ENCODE peak calls at places on chromosomes 11 and 22, in six cellular contexts. U is thoracic aorta; M is hippocampal formation; B is stimulated activated CD8-positive, alpha-beta memory T cell treated with anti-CD3 and anti-CD28 coated beads, Interleukin-7, amount 100 ng/mL, for 48 hours; A is activated CD4-positive, alpha-beta T cell treated with anti-CD3 and anti-CD28 coated beads, Interleukin-2, amount 10 ng/mL, durations not matched to agents 7 days and 5 days; R is heart right ventricle. C is an unnamed sample.

GRCh38 chr11:64206457-64207246 is at the start of gene FERMT3:
- DNase-seq in B (peak; percentile 69), U (no peak), M (no peak), A (peak; percentile 86), R (peak; percentile 64), C (no peak)

GRCh38 chr11:128415539-128415938 is 171.8 kb downstream of the ETS1 start:
- DNase-seq in U (no peak), A (no peak), R (no peak), M (no peak), B (no peak), C (no peak)

GRCh38 chr11:45924036-45924915 is 1.8 kb downstream of the LARGE2 start:
- DNase-seq in B (no peak), R (no peak), A (no peak), U (no peak), M (no peak), C (no peak)

GRCh38 chr11:66324626-66325025 is 7.8 kb upstream of the CD248 start:
- DNase-seq in A (no peak), M (no peak), R (no peak), U (no peak), B (no peak), C (no peak)

GRCh38 chr11:70431611-70432010 is 33.3 kb downstream of the CTTN start:
- DNase-seq in R (no peak), A (no peak), M (no peak), U (no peak), B (no peak), C (no peak)

GRCh38 chr11:69209421-69209820 is 53.7 kb downstream of the SMIM38 start:
- DNase-seq in A (no peak), M (no peak), R (no peak), U (no peak), B (no peak), C (no peak)

GRCh38 chr11:69699213-69699612 is 4.6 kb downstream of the FGF19 start:
- DNase-seq in R (peak; percentile 32), M (no peak), U (no peak), B (no peak), A (no peak), C (peak; percentile 21)

GRCh38 chr11:70860855-70861254 is 391.5 kb downstream of the SHANK2 start:
- DNase-seq in A (no peak), U (no peak), B (no peak), M (no peak), R (no peak), C (no peak)

GRCh38 chr11:107860688-107861087 is 2.1 kb upstream of the SLC35F2 start:
- DNase-seq in B (no peak), R (no peak), U (no peak), M (no peak), A (no peak), C (no peak)

GRCh38 chr11:82906236-82906635 is 4.7 kb downstream of the DDIAS start:
- DNase-seq in R (no peak), B (no peak), U (no peak), A (no peak), M (peak; percentile 88), C (peak; percentile 9)

GRCh38 chr11:528815-529728 is 6.3 kb downstream of the HRAS start:
- DNase-seq in R (no peak), U (no peak), B (no peak), A (no peak), M (no peak), C (no peak)

GRCh38 chr22:22408731-22409696 is 99.5 kb downstream of the ZNF280B start:
- DNase-seq in A (no peak), B (no peak), U (no peak), R (no peak), M (no peak), C (no peak)

C was measured in GM04504.